ENCODE peak calls at places on chromosomes 1 and 21, in seven cellular contexts. K is activated naive CD8-positive, alpha-beta T cell treated with anti-CD3 and anti-CD28 coated beads, Interleukin-2, amount 10 ng/mL, durations not matched to agents 7 days and 5 days; L is T follicular helper cell; J is T-cell; O is A172; Z is CD4-positive, alpha-beta T cell; A is SK-MEL-5. G is an unnamed sample.

GRCh38 chr1:35592991-35593769 is 20.1 kb downstream of the TFAP2E start:
- DNase-seq in K (no peak), L (no peak), J (no peak), O (no peak), Z (no peak), A (no peak), G (no peak)

GRCh38 chr1:212665241-212666115 is 34.2 kb downstream of the BATF3 start:
- DNase-seq in K (peak), L (peak), J (peak), O (peak), Z (peak), A (peak), G (peak)

GRCh38 chr1:100895540-100896480 is at the start of gene SLC30A7:
- DNase-seq in K (peak), L (peak), J (peak), O (peak), Z (peak), A (peak), G (peak)

GRCh38 chr1:221411283-221411682 is 330.6 kb downstream of the DUSP10 start:
- DNase-seq in K (no peak), L (no peak), J (no peak), O (no peak), Z (no peak), A (no peak), G (no peak)

GRCh38 chr1:55127827-55128343 is 87.3 kb downstream of the USP24 start:
- DNase-seq in K (no peak), L (no peak), J (no peak), O (peak), Z (no peak), A (no peak), G (peak)

GRCh38 chr1:4796161-4796998 is 142.0 kb downstream of the AJAP1 start:
- DNase-seq in K (no peak), L (no peak), J (no peak), O (no peak), Z (no peak), A (no peak), G (no peak)

GRCh38 chr1:91569411-91570104 is 68.9 kb downstream of the CDC7 start:
- DNase-seq in K (no peak), L (no peak), J (no peak), O (peak), Z (no peak), A (no peak), G (peak)

GRCh38 chr21:14876464-14876863 is 188.3 kb downstream of the NRIP1 start:
- DNase-seq in K (no peak), L (no peak), J (no peak), O (no peak), Z (no peak), A (no peak), G (no peak)

GRCh38 chr1:241779897-241780296 is 68.1 kb upstream of the EXO1 start:
- DNase-seq in K (no peak), L (no peak), J (no peak), O (no peak), Z (no peak), A (no peak), G (no peak)

GRCh38 chr1:1591452-1591851 is 8.5 kb downstream of the FNDC10 start:
- DNase-seq in K (no peak), L (no peak), J (no peak), O (peak), Z (no peak), A (no peak), G (peak)

GRCh38 chr1:118783095-118783758 is 204.9 kb downstream of the TBX15 start:
- DNase-seq in K (no peak), L (no peak), J (no peak), O (peak), Z (no peak), A (no peak), G (no peak)

GRCh38 chr1:19353596-19353995 is 41.5 kb downstream of the SLC66A1 start:
- DNase-seq in K (no peak), L (no peak), J (no peak), O (no peak), Z (no peak), A (no peak), G (no peak)

GRCh38 chr1:230189276-230190183 is 122.5 kb downstream of the GALNT2 start:
- DNase-seq in K (no peak), L (no peak), J (no peak), O (no peak), Z (no peak), A (no peak), G (no peak)

GRCh38 chr21:41765393-41765950 is 1.4 kb downstream of the RIPK4 start:
- DNase-seq in K (no peak), L (no peak), J (no peak), O (no peak), Z (no peak), A (no peak), G (no peak)

GRCh38 chr1:57204091-57204490 is 219.8 kb downstream of the DAB1 start:
- DNase-seq in K (no peak), L (no peak), J (no peak), O (no peak), Z (no peak), A (no peak), G (no peak)

GRCh38 chr1:67970088-67970487 is 80.3 kb downstream of the DIRAS3 start:
- DNase-seq in K (no peak), L (no peak), J (no peak), O (peak), Z (no peak), A (no peak), G (peak)

GRCh38 chr1:247037483-247038320 is 29.8 kb upstream of the ZNF695 start:
- DNase-seq in K (no peak), L (no peak), J (no peak), O (no peak), Z (no peak), A (no peak), G (no peak)

GRCh38 chr1:105102385-105102784 is 1352.7 kb downstream of the AMY1C start:
- DNase-seq in K (no peak), L (no peak), J (no peak), O (no peak), Z (no peak), A (no peak), G (no peak)

GRCh38 chr1:186799689-186800054 is 29.1 kb upstream of the PLA2G4A start:
- DNase-seq in K (no peak), L (no peak), J (no peak), O (no peak), Z (no peak), A (no peak), G (no peak)

GRCh38 chr1:229064320-229064908 is 206.5 kb upstream of the RAB4A start:
- DNase-seq in K (no peak), L (no peak), J (no peak), O (peak), Z (no peak), A (no peak), G (no peak)

GRCh38 chr1:226967665-226968064 is 27.6 kb downstream of the COQ8A start:
- DNase-seq in K (no peak), L (no peak), J (no peak), O (peak), Z (no peak), A (no peak), G (no peak)

GRCh38 chr1:108512239-108513071 is 47.4 kb upstream of the EEIG2 start:
- DNase-seq in K (no peak), L (no peak), J (no peak), O (peak), Z (no peak), A (peak), G (no peak)

GRCh38 chr1:31413405-31414005 is 492 bp downstream of the SERINC2 start:
- DNase-seq in K (peak), L (no peak), J (no peak), O (peak), Z (no peak), A (peak), G (peak)

GRCh38 chr1:83860506-83861221 is 138.3 kb downstream of the TTLL7 start:
- DNase-seq in K (peak), L (peak), J (peak), O (no peak), Z (peak), A (peak), G (no peak)

GRCh38 chr1:203860396-203860951 is 925 bp upstream of the SNRPE start:
- DNase-seq in K (no peak), L (no peak), J (no peak), O (peak), Z (no peak), A (no peak), G (peak)

G was measured in H4.